ENCODE peak calls at places on chromosomes 2 and 18, in five cellular contexts. E is AG04450, X is heart left ventricle, N is heart right ventricle, Z is foreskin fibroblast. U is an unnamed sample.

GRCh38 chr2:228703099-228703498 is 521.6 kb upstream of the SPHKAP start:
- DNase-seq in E (no peak), X (no peak), N (no peak), Z (no peak), U (no peak)

GRCh38 chr2:176280156-176280555 is 10.9 kb downstream of the MTX2 start:
- DNase-seq in E (no peak), X (no peak), N (no peak), Z (no peak), U (peak)

GRCh38 chr2:212926948-212927347 is 224.5 kb downstream of the IKZF2 start:
- DNase-seq in E (no peak), X (peak), N (peak), Z (no peak), U (no peak)

GRCh38 chr2:157420771-157421323 is 23.0 kb downstream of the CYTIP start:
- DNase-seq in E (no peak), X (no peak), N (no peak), Z (no peak), U (peak)

GRCh38 chr2:163878718-163879117 is 142.9 kb upstream of the FIGN start:
- DNase-seq in E (peak), X (no peak), N (no peak), Z (no peak), U (peak)

GRCh38 chr18:22510697-22511096 is 93.0 kb upstream of the CTAGE1 start:
- DNase-seq in E (no peak), X (no peak), N (no peak), Z (no peak), U (no peak)

GRCh38 chr2:42622943-42623676 is 54.7 kb downstream of the MTA3 start:
- DNase-seq in E (no peak), X (no peak), N (no peak), Z (no peak), U (no peak)

GRCh38 chr2:94776036-94776435 is 95.2 kb upstream of the TEKT4 start:
- DNase-seq in E (no peak), X (no peak), N (no peak), Z (no peak), U (no peak)

GRCh38 chr2:85741811-85742507 is 11.8 kb upstream of the ATOH8 start:
- DNase-seq in E (peak), X (peak), N (peak), Z (peak), U (peak)

GRCh38 chr2:27204566-27204965 is 7.3 kb upstream of the ATRAID start:
- DNase-seq in E (no peak), X (no peak), N (no peak), Z (no peak), U (no peak)

GRCh38 chr2:112023707-112024106 is 31.4 kb upstream of the TMEM87B start:
- DNase-seq in E (no peak), X (no peak), N (no peak), Z (no peak), U (no peak)

GRCh38 chr2:39008663-39009062 is 112.2 kb downstream of the SOS1 start:
- DNase-seq in E (no peak), X (no peak), N (no peak), Z (no peak), U (peak)

GRCh38 chr2:170324640-170325046 is 146.7 kb downstream of the MYO3B start:
- DNase-seq in E (peak), X (no peak), N (peak), Z (peak), U (peak)
- TF ChIP-seq CTCF in E (peak), X (peak), N (peak), Z (peak), U (peak)

GRCh38 chr18:457533-457932 is 43.0 kb downstream of the COLEC12 start:
- DNase-seq in E (no peak), X (no peak), N (no peak), Z (no peak), U (peak)

GRCh38 chr18:456361-456821 is 44.1 kb downstream of the COLEC12 start:
- DNase-seq in E (no peak), X (peak), N (peak), Z (no peak), U (peak)

GRCh38 chr18:458016-458415 is 42.5 kb downstream of the COLEC12 start:
- DNase-seq in E (no peak), X (no peak), N (no peak), Z (no peak), U (no peak)

GRCh38 chr18:459801-460200 is 40.7 kb downstream of the COLEC12 start:
- DNase-seq in E (no peak), X (no peak), N (no peak), Z (no peak), U (peak)

DNA sequence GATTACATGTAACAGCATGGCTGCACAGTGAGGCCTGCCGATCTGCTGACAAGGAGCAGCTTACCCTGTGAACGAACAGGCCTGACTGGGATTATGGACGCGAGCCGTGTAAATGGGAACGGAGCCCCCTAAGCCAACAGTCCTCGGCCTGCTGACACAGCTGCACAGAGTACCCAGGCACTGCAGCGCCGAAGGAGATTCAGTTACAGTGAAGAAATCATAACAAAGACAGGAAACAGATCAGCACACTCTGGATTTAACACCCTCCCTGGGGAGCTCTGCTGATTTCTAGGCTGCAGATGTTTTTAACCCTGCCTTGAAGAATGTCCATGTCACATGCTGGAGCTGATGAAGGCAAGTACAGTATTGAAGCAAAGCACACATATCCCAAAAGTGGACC is 43.4 kb downstream of the COLEC12 start:
- DNase-seq in E (no peak), X (peak), N (peak), Z (peak), U (peak)
- H3K4me3 ChIP-seq in E (no peak), X (no peak), N (peak), Z (peak), U (no peak)

DNA sequence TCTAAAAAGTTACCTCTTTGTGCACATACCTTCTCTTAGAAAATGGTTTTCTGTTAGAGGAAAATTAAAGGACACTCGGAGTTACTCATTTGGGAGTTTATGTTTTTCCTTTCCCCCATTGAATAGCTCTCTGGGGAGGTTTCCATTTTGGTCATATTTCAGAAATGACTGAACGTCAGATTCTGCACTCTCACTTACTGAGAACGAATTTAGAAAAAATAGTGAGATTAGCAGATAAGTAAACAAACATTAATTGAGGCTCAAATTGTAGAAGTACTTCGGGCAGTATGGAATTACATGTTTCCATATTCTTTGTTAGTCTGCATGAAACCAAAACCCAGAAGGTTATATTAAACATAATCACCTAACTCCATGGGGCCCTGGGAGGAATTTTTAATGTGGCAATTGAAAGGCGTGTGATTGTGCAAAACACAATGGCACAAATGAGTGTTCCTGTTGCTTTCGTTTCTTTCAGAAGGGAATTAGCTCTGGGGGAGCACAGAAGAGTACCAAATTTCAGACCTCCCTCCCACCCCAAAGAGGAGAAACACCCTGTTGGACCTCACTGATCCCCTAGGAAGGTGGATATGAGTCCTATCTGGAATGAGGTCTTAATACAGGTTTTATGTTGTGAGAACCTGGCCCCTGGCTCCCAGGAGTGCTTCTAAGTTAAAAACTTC is 212.3 kb downstream of the BCL2 start:
- DNase-seq in E (no peak), X (no peak), N (no peak), Z (no peak), U (no peak)
- TF ChIP-seq CTCF in E (no peak), X (no peak), N (no peak), Z (no peak), U (no peak)

GRCh38 chr18:23618862-23619387 is 32.6 kb upstream of the NPC1 start:
- DNase-seq in E (no peak), X (no peak), N (peak), Z (no peak), U (peak)

GRCh38 chr18:23623040-23623439 is 36.7 kb upstream of the NPC1 start:
- DNase-seq in E (no peak), X (no peak), N (no peak), Z (no peak), U (no peak)

GRCh38 chr18:23617412-23618009 is 31.2 kb upstream of the NPC1 start:
- DNase-seq in E (no peak), X (no peak), N (no peak), Z (no peak), U (no peak)

GRCh38 chr18:23616258-23616657 is 30.0 kb upstream of the NPC1 start:
- DNase-seq in E (no peak), X (no peak), N (no peak), Z (no peak), U (no peak)

GRCh38 chr18:23619388-23619873 is 33.1 kb upstream of the NPC1 start:
- DNase-seq in E (no peak), X (peak), N (no peak), Z (no peak), U (peak)
- H3K4me3 ChIP-seq in E (peak), X (peak), N (peak), Z (peak), U (peak)

DNA sequence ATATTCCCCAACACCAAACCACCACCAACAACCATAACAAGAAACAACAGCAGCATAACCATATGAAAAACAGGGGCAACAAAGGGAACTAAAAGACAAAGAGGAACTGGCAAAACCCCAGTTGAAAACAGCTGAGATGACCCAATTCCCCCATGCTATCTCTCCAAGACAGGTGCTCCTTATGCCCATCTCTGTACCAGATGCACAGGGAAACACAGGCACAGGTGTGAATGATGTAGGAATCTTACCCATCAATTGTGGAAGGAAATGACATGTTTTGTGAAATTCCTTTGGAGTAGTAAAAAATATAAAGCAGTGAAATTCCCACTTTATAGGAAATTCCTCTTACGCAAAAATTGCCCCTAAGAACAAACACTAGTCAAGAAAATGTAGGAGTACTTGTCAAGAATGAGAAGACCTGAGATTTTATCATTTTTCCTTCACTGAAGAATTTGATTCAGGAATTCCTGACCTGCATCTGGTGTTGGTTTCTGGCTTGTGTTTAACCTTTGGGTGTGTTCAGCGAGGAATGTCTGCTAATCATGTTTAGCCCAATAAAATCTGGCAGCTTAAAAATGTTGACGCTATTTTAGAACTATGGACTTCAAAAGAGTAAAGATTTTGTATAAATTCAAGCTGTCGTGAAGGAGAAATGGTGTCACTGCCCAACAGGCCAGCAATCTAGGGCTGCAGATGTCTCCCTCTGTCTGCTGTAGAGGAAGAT is 67.7 kb upstream of the ARHGAP28 start:
- DNase-seq in E (no peak), X (no peak), N (no peak), Z (no peak), U (no peak)
- TF ChIP-seq CTCF in E (no peak), X (no peak), N (no peak), Z (no peak), U (no peak)

GRCh38 chr2:150234787-150235512 is 252.5 kb downstream of the RND3 start:
- DNase-seq in E (peak), X (no peak), N (peak), Z (peak), U (peak)
- H3K4me3 ChIP-seq in E (peak), X (no peak), N (no peak), Z (peak), U (peak)

GRCh38 chr2:153770359-153770991 is 101.2 kb upstream of the GALNT13 start:
- DNase-seq in E (no peak), X (no peak), N (no peak), Z (no peak), U (peak)
- TF ChIP-seq CTCF in E (no peak), X (no peak), N (no peak), Z (no peak), U (peak)

GRCh38 chr2:40384714-40385113 is 67.2 kb downstream of the SLC8A1 start:
- DNase-seq in E (peak), X (no peak), N (no peak), Z (peak), U (peak)

GRCh38 chr2:40380036-40380435 is 71.9 kb downstream of the SLC8A1 start:
- DNase-seq in E (no peak), X (no peak), N (no peak), Z (no peak), U (no peak)

GRCh38 chr2:40386177-40386576 is 65.7 kb downstream of the SLC8A1 start:
- DNase-seq in E (no peak), X (no peak), N (no peak), Z (no peak), U (no peak)

DNA sequence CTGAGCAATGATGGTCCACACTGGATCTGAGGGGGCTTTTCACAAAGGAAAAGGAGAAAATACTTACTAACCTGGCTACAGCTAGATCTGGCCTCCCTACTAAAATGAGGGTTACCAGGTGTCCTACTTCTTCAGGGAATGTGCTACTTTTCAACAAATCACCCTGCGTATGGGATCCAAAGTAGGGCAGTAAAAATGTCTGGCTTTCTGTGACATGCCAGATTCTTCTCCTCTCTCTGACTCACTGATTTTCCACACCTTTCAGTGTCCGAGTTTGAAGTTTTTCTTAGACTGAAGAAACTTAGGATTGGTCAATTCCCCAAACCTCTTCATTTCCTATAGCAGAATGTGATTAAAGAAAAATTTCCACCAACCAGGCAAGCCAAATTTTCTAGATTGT is 71.2 kb downstream of the SLC8A1 start:
- DNase-seq in E (no peak), X (no peak), N (no peak), Z (no peak), U (no peak)
- H3K4me3 ChIP-seq in E (no peak), X (no peak), N (no peak), Z (no peak), U (no peak)